ENCODE peak calls at places on chromosomes 12 and 14, in nine cellular contexts. G, U, O, F, Y, L, X, E and B are unnamed samples.

GRCh38 chr14:20179218-20179617 is 11.5 kb upstream of the OR11G2 start:
- DNase-seq in G (no peak), U (no peak), O (no peak), F (no peak), Y (no peak), L (no peak), X (peak; percentile 38), E (no peak), B (no peak)

GRCh38 chr12:28010036-28010435 is 37.5 kb upstream of the PTHLH start:
- DNase-seq in G (no peak), U (no peak), O (no peak), F (no peak), Y (no peak), L (no peak), X (no peak), E (no peak), B (no peak)

GRCh38 chr12:12294215-12295005 is 27.6 kb upstream of the LRP6 start:
- DNase-seq in G (no peak), U (no peak), O (no peak), F (no peak), Y (no peak), L (no peak), X (no peak), E (no peak), B (no peak)

GRCh38 chr12:113066806-113067400 is 10.4 kb downstream of the DTX1 start:
- DNase-seq in G (no peak), U (no peak), O (peak; percentile 38), F (no peak), Y (no peak), L (no peak), X (no peak), E (no peak), B (no peak)

GRCh38 chr12:109098671-109099070 is 1.3 kb downstream of the UNG start:
- DNase-seq in G (no peak), U (peak; percentile 18), O (no peak), F (no peak), Y (no peak), L (no peak), X (no peak), E (no peak), B (no peak)

GRCh38 chr12:114263031-114263825 is 142.7 kb downstream of the TBX5 start:
- DNase-seq in G (no peak), U (peak; percentile 61), O (no peak), F (no peak), Y (no peak), L (no peak), X (no peak), E (no peak), B (no peak)

GRCh38 chr12:44668443-44668842 is 207.7 kb downstream of the NELL2 start:
- DNase-seq in G (no peak), U (no peak), O (no peak), F (no peak), Y (no peak), L (no peak), X (no peak), E (no peak), B (no peak)

GRCh38 chr12:5003025-5003666 is 40.5 kb upstream of the KCNA5 start:
- DNase-seq in G (peak; percentile 78), U (peak; percentile 73), O (peak; percentile 70), F (peak; percentile 23), Y (peak; percentile 54), L (no peak), X (peak; percentile 49), E (peak; percentile 36), B (no peak)

GRCh38 chr12:19198272-19198671 is 68.7 kb downstream of the PLEKHA5 start:
- DNase-seq in G (no peak), U (peak; percentile 66), O (no peak), F (no peak), Y (no peak), L (no peak), X (no peak), E (no peak), B (no peak)

GRCh38 chr14:31990959-31991541 is 86.1 kb upstream of the ARHGAP5 start:
- DNase-seq in G (no peak), U (peak; percentile 32), O (no peak), F (no peak), Y (no peak), L (no peak), X (no peak), E (no peak), B (no peak)

GRCh38 chr14:68951800-68952540 is 27.1 kb downstream of the ACTN1 start:
- DNase-seq in G (no peak), U (no peak), O (no peak), F (no peak), Y (no peak), L (no peak), X (no peak), E (no peak), B (no peak)

GRCh38 chr14:54857830-54858269 is 44.8 kb downstream of the GCH1 start:
- DNase-seq in G (no peak), U (no peak), O (no peak), F (no peak), Y (peak; percentile 46), L (no peak), X (no peak), E (no peak), B (no peak)

GRCh38 chr14:95530461-95531170 is 4.2 kb upstream of the GLRX5 start:
- DNase-seq in G (no peak), U (peak; percentile 58), O (no peak), F (no peak), Y (no peak), L (no peak), X (no peak), E (no peak), B (no peak)

GRCh38 chr14:100540141-100540925 is 46.9 kb downstream of the BEGAIN start:
- DNase-seq in G (peak; percentile 75), U (no peak), O (no peak), F (no peak), Y (no peak), L (no peak), X (no peak), E (no peak), B (no peak)

GRCh38 chr12:76266797-76267196 is 81.4 kb downstream of the BBS10 start:
- DNase-seq in G (no peak), U (peak; percentile 92), O (no peak), F (no peak), Y (no peak), L (no peak), X (peak; percentile 26), E (no peak), B (no peak)

GRCh38 chr12:42776396-42776795 is 186.8 kb upstream of the PRICKLE1 start:
- DNase-seq in G (no peak), U (no peak), O (no peak), F (no peak), Y (no peak), L (no peak), X (no peak), E (no peak), B (no peak)

GRCh38 chr12:68773582-68773981 is 27.6 kb downstream of the SLC35E3 start:
- DNase-seq in G (no peak), U (no peak), O (no peak), F (no peak), Y (no peak), L (no peak), X (no peak), E (no peak), B (no peak)

GRCh38 chr14:69387311-69387710 is 10.8 kb downstream of the ERH start:
- DNase-seq in G (no peak), U (peak; percentile 51), O (no peak), F (no peak), Y (no peak), L (no peak), X (no peak), E (no peak), B (no peak)